ENCODE peak calls at places on chromosomes 13 and 19, in six cellular contexts. T is esophagus muscularis mucosa, Y is breast epithelium, N is heart left ventricle, S is stomach, I is Peyer's patch. Z is an unnamed sample. For H3K4me1, the result is how much of the 10 kb centered on the place peaks cover.

GRCh38 chr13:31044658-31045620 is 112.5 kb downstream of the TEX26 start:
- DNase-seq in I (no peak), N (no peak), S (no peak), T (no peak), Y (no peak), Z (no peak)

GRCh38 chr13:76656496-76656895 is 229.7 kb downstream of the KCTD12 start:
- DNase-seq in Y (no peak), S (no peak), I (no peak), T (no peak), N (no peak), Z (no peak)

GRCh38 chr19:13329766-13330165 is 176.5 kb downstream of the CACNA1A start:
- DNase-seq in T (no peak), I (no peak), S (no peak), N (no peak), Y (no peak), Z (no peak)

GRCh38 chr13:92677571-92677970 is 549.0 kb upstream of the GPC6 start:
- DNase-seq in N (no peak), Y (no peak), I (no peak), S (no peak), T (no peak), Z (no peak)

GRCh38 chr13:74511523-74511922 is 377.3 kb upstream of the KLF12 start:
- DNase-seq in Y (no peak), S (no peak), N (no peak), T (no peak), I (no peak), Z (no peak)

GRCh38 chr13:90834700-90835099 is 512.8 kb upstream of the MIR17HG start:
- DNase-seq in I (no peak), Y (no peak), S (no peak), N (no peak), T (no peak), Z (no peak)

GRCh38 chr13:112346173-112346898 is 29.8 kb upstream of the SPACA7 start:
- DNase-seq in T (no peak), Y (no peak), S (no peak), I (no peak), N (no peak), Z (no peak)

GRCh38 chr13:91353494-91353893 is 6.0 kb downstream of the MIR17HG start:
- DNase-seq in T (no peak), S (no peak), N (no peak), I (no peak), Y (no peak), Z (no peak)

GRCh38 chr13:25881946-25882574 is 169.8 kb downstream of the SHISA2 start:
- DNase-seq in N (no peak), Y (no peak), I (no peak), S (no peak), T (no peak), Z (no peak)

GRCh38 chr13:33610471-33611015 is 207.4 kb upstream of the RFC3 start:
- DNase-seq in N (peak), I (peak), S (no peak), T (peak), Y (no peak), Z (no peak)

GRCh38 chr13:28574617-28575142 is 79.8 kb upstream of the FLT1 start:
- DNase-seq in I (no peak), S (no peak), Y (no peak), T (no peak), N (peak), Z (peak)

GRCh38 chr13:32019612-32020233 is 11.9 kb upstream of the FRY start:
- DNase-seq in I (peak), N (peak), Y (no peak), S (no peak), T (no peak), Z (peak)

GRCh38 chr19:23222998-23223652 is 27.1 kb downstream of the ZNF724 start:
- DNase-seq in T (no peak), N (no peak), Y (no peak), I (no peak), S (no peak), Z (no peak)

GRCh38 chr19:782195-783043 is 14.8 kb upstream of the PTBP1 start:
- DNase-seq in I (no peak), N (no peak), T (no peak), S (peak), Y (no peak), Z (peak)

GRCh38 chr19:56837492-56837891 is 3.0 kb downstream of the PEG3 start:
- DNase-seq in S (peak), N (peak), I (no peak), T (no peak), Y (peak), Z (peak)

GRCh38 chr13:28678809-28679208 is 19.9 kb downstream of the POMP start:
- DNase-seq in I (no peak), N (no peak), T (no peak), S (no peak), Y (no peak), Z (no peak)

GRCh38 chr13:41222259-41222852 is 28.0 kb upstream of the KBTBD7 start:
- DNase-seq in N (no peak), T (no peak), I (peak), Y (no peak), S (peak), Z (peak)

GRCh38 chr13:75251188-75251587 is 230.8 kb downstream of the TBC1D4 start:
- DNase-seq in T (no peak), S (no peak), N (no peak), Y (no peak), I (no peak), Z (no peak)

GRCh38 chr19:18300930-18301717 is 19.7 kb upstream of the JUND start:
- DNase-seq in T (no peak), N (peak), S (peak), Y (no peak), I (no peak), Z (peak)

GRCh38 chr19:38361633-38362075 is 12.7 kb upstream of the PSMD8 start:
- DNase-seq in I (peak), T (peak), Y (peak), N (peak), S (peak), Z (peak)

GRCh38 chr13:49858183-49858856 is 65.8 kb upstream of the KPNA3 start:
- DNase-seq in S (no peak), T (no peak), Y (no peak), I (no peak), N (no peak), Z (peak)

GRCh38 chr19:18496980-18497256 is 25.0 kb downstream of the ELL start:
- DNase-seq in S (no peak), T (no peak), Y (no peak), N (no peak), I (no peak), Z (no peak)

GRCh38 chr19:8001651-8001994 is 3.8 kb downstream of the ELAVL1 start:
- DNase-seq in N (no peak), T (no peak), I (no peak), Y (no peak), S (no peak), Z (peak)

GRCh38 chr19:8001995-8002849 is 3.2 kb downstream of the ELAVL1 start:
- DNase-seq in S (peak), N (peak), T (peak), Y (peak), I (peak), Z (peak)

GRCh38 chr19:7998081-7998480 is 7.4 kb downstream of the ELAVL1 start:
- DNase-seq in S (no peak), I (no peak), Y (no peak), N (no peak), T (no peak), Z (no peak)

GRCh38 chr19:8000298-8001038 is 5.0 kb downstream of the ELAVL1 start:
- DNase-seq in S (no peak), N (no peak), T (no peak), I (no peak), Y (no peak), Z (no peak)

GRCh38 chr19:7999376-7999775 is 6.1 kb downstream of the ELAVL1 start:
- DNase-seq in T (no peak), N (no peak), I (no peak), S (no peak), Y (no peak), Z (no peak)
- H3K4me1 ChIP-seq in T (half or more), N (under half), I (under half), S (under half), Y (under half), Z (half or more)

GRCh38 chr13:111153279-111153976 is 38.3 kb downstream of the ARHGEF7 start:
- DNase-seq in T (peak), N (peak), I (peak), Y (peak), S (peak), Z (peak)
- TF ChIP-seq POLR2A in T (peak), N (peak), I (peak), Y (peak), S (no peak), Z (peak)

GRCh38 chr19:45978156-45978555 is 4.5 kb upstream of the NOVA2 start:
- DNase-seq in N (no peak), Y (no peak), I (no peak), S (no peak), T (no peak), Z (no peak)

GRCh38 chr19:45973564-45974338 is at the start of gene NOVA2:
- DNase-seq in I (no peak), S (peak), N (peak), T (no peak), Y (peak), Z (peak)

GRCh38 chr19:45972944-45973525 is 630 bp downstream of the NOVA2 start:
- DNase-seq in S (no peak), I (no peak), Y (no peak), N (no peak), T (no peak), Z (no peak)

GRCh38 chr19:45976180-45976579 is 2.5 kb upstream of the NOVA2 start:
- DNase-seq in T (no peak), I (no peak), S (no peak), Y (no peak), N (no peak), Z (no peak)

DNA sequence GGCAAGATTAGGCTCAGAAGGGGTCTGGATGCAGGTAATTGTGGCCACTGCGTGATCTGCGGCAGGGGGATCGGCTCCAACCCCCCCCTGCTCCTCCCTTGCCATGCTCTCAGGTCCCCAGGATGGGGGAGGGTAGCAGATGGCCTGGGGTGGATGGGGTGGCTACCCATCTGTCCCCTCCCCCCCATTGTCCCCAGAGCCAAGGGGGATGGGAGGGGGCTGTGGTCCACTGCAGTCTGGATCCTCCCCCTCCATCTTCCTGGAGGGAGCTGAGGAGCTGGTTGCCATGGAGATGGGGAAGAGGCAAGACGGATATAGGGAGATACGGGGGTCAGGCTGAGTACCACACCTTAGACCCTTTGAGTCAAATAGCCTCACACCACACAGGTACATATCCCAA is 1.6 kb upstream of the NOVA2 start:
- DNase-seq in I (no peak), Y (no peak), T (no peak), N (no peak), S (no peak), Z (no peak)
- H3K27ac ChIP-seq in I (no peak), Y (no peak), T (no peak), N (no peak), S (no peak), Z (no peak)

GRCh38 chr13:60754691-60755090 is 357.7 kb downstream of the TDRD3 start:
- DNase-seq in N (no peak), S (no peak), Y (no peak), I (no peak), T (no peak), Z (no peak)

GRCh38 chr13:60757481-60757880 is 360.5 kb downstream of the TDRD3 start:
- DNase-seq in I (no peak), N (no peak), T (no peak), S (no peak), Y (no peak), Z (no peak)

GRCh38 chr13:60754211-60754610 is 357.2 kb downstream of the TDRD3 start:
- DNase-seq in I (no peak), S (no peak), N (no peak), Y (no peak), T (no peak), Z (no peak)

GRCh38 chr13:60756306-60756705 is 359.3 kb downstream of the TDRD3 start:
- DNase-seq in Y (no peak), I (no peak), N (no peak), S (no peak), T (no peak), Z (no peak)

GRCh38 chr13:60755380-60756163 is 358.6 kb downstream of the TDRD3 start:
- DNase-seq in I (no peak), T (no peak), N (no peak), Y (no peak), S (no peak), Z (no peak)
- H3K4me1 ChIP-seq in I (under half), T (under half), N (under half), Y (under half), S (under half), Z (under half)

GRCh38 chr19:47037766-47038165 is 10.7 kb downstream of the TMEM160 start:
- DNase-seq in I (no peak), S (no peak), Y (no peak), T (no peak), N (no peak), Z (no peak)

GRCh38 chr19:47035127-47035494 is 13.3 kb downstream of the TMEM160 start:
- DNase-seq in N (no peak), I (no peak), Y (no peak), T (no peak), S (no peak), Z (no peak)

GRCh38 chr19:47036233-47036651 is 12.2 kb downstream of the TMEM160 start:
- DNase-seq in I (no peak), T (no peak), Y (no peak), S (peak), N (no peak), Z (peak)

GRCh38 chr19:47032171-47032811 is 12.7 kb downstream of the NPAS1 start:
- DNase-seq in T (no peak), Y (no peak), S (peak), N (no peak), I (peak), Z (peak)

DNA sequence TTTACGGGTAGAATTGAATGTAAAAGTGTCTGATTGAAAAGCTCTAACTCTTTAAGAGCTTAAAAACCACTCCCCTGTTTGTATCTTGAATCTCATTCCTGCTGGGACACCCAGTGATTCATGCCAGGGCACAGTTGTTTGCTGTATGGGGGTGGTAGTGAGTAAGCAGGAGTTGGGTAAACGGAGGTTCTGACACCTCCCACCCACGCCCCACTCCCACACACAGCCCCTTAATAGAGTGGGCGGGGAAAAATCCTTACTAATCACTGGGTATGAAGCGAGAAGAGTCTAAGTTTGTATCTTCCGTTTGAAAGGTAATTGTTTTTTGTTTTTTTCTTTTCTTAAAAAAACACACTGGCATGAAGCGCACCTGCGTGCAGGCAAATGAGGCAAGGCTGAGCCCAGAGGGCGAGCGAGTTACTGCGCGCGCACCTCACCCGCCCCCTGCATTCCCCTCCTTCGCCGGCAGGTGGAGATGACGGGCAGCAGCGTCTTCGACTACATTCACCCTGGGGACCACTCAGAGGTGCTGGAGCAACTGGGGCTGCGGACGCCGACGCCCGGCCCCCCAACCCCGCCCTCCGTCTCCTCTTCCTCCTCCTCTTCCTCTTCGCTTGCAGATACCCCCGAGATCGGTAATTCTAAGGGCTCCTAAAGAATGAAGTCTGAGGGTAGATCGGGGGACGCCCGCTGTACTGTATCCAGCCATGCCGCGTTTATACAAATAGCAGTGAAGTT is 12.8 kb downstream of the TMEM160 start:
- DNase-seq in S (peak), I (peak), Y (peak), N (peak), T (peak), Z (peak)
- TF ChIP-seq POLR2A in S (no peak), I (no peak), Y (no peak), N (no peak), T (no peak), Z (peak)

DNA sequence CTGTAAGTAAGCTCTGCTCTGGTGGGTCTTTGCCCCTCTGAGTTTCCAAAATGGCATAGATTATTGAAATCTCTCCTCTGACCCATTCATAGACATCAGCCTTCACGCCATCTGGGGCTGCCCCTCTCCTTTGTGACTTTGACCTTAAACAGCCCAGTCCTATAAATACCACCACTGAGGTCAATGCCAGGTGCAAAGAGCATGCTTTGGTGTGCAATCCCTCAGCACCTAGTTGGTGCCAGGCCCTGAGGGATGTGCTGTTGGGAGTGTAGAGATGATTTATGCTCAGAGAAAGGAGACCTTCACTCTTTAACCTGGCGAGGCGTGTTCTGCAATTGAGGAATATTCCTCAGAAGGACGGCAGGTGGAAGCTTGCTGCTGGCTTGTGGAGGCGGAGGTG is 121.7 kb upstream of the TSHZ3 start:
- DNase-seq in I (no peak), N (no peak), S (no peak), Y (no peak), T (peak), Z (no peak)
- H3K27ac ChIP-seq in I (no peak), N (no peak), S (no peak), Y (no peak), T (no peak), Z (no peak)

GRCh38 chr19:3632098-3632497 is 5.5 kb upstream of the CACTIN start:
- DNase-seq in S (no peak), I (no peak), N (no peak), Y (no peak), T (no peak), Z (no peak)

GRCh38 chr19:3632739-3633558 is 6.4 kb upstream of the CACTIN start:
- DNase-seq in T (no peak), S (no peak), I (no peak), Y (no peak), N (no peak), Z (no peak)

GRCh38 chr19:3634496-3635045 is 8.0 kb upstream of the CACTIN start:
- DNase-seq in Y (no peak), S (no peak), I (no peak), N (no peak), T (no peak), Z (no peak)

GRCh38 chr19:3633559-3633988 is 7.0 kb upstream of the CACTIN start:
- DNase-seq in T (no peak), Y (no peak), N (no peak), S (no peak), I (no peak), Z (no peak)

DNA sequence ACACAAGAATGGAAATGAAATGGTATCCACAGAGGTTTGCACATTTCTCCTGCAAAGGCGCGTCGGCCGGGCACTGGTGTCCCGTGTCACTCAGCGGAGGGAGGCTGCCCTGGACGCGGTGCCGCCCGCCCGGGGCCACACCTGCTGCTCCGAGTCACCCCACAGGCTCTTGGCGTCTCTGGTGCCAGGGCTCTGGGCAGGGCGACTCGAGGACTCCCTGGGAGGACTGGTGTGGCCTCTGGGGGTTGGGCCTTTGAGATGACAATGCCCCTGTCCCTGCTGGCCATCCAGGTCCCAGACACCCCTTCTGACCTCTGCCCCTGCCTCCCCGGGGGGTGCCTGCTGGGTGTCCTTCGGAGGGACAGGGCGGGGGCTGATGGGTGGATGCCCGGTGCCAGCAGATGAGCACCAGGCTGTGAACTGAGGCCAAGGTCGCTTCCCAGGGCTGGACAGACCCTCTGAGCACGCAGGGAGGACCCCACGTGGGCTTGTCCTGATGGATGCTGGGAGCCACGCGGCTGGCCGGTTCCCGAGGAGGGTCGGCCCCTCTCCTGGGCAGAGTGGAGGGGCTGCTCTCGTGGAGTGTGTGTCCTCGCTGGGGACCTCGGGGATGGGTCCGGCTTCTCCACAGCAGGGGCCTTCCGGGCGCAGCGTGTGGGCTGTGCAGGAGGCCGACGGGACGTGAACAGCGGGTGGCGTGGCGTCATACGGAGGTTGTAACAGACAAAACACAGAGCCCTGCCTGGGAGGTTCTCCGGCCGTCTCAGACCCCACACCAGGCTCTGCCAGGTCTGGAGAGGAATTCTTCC is 4.7 kb upstream of the CACTIN start:
- DNase-seq in S (no peak), Y (no peak), N (no peak), I (no peak), T (no peak), Z (no peak)
- H3K4me1 ChIP-seq in S (under half), Y (under half), N (under half), I (under half), T (under half), Z (under half)